ENCODE peak calls at places on chromosomes 5 and 9, in six cellular contexts. Z is PC-3; V is gastrocnemius medialis; G is fibroblast of the aortic adventitia; C is activated effector memory CD4-positive, alpha-beta T cell treated with Interleukin-2 at 50 U/mL for 16 hours; L is left colon. O is an unnamed sample.

GRCh38 chr5:18944771-18945170 is 1043.2 kb downstream of the CDH18 start:
- DNase-seq in V (no peak), L (no peak), C (no peak), Z (peak), G (no peak), O (no peak)

GRCh38 chr5:160774006-160774405 is 78.0 kb downstream of the ATP10B start:
- DNase-seq in G (no peak), V (no peak), C (no peak), Z (no peak), L (no peak), O (no peak)

GRCh38 chr5:135232958-135233357 is 166.1 kb downstream of the MACROH2A1 start:
- DNase-seq in G (no peak), Z (no peak), V (peak), L (no peak), C (no peak), O (peak)

GRCh38 chr5:137491121-137491520 is 8.0 kb downstream of the SPOCK1 start:
- DNase-seq in V (no peak), L (no peak), G (peak), Z (peak), C (no peak), O (peak)

GRCh38 chr9:38441347-38442085 is 17.3 kb upstream of the IGFBPL1 start:
- DNase-seq in L (no peak), V (no peak), Z (no peak), G (no peak), C (no peak), O (no peak)

GRCh38 chr5:172807766-172808311 is 26.2 kb upstream of the ERGIC1 start:
- DNase-seq in Z (no peak), C (no peak), L (no peak), G (no peak), V (no peak), O (no peak)

GRCh38 chr5:141512390-141513020 is 23.6 kb downstream of the PCDHGC5 start:
- DNase-seq in Z (peak), G (peak), V (peak), L (peak), C (peak), O (peak)

GRCh38 chr5:151092750-151093149 is 11.9 kb upstream of the TNIP1 start:
- DNase-seq in Z (peak), C (no peak), L (no peak), G (peak), V (peak), O (peak)

GRCh38 chr5:172385661-172386187 is 68.6 kb downstream of the SH3PXD2B start:
- DNase-seq in Z (no peak), C (no peak), G (peak), L (no peak), V (no peak), O (no peak)

GRCh38 chr5:140630296-140630695 is 2.7 kb downstream of the CD14 start:
- DNase-seq in C (no peak), V (no peak), G (no peak), L (no peak), Z (no peak), O (peak)

GRCh38 chr9:13461588-13461987 is 182.1 kb upstream of the MPDZ start:
- DNase-seq in L (no peak), V (no peak), Z (no peak), G (no peak), C (no peak), O (no peak)

GRCh38 chr5:138468966-138469539 is 3.8 kb downstream of the EGR1 start:
- DNase-seq in G (peak), C (no peak), Z (no peak), V (no peak), L (no peak), O (no peak)

GRCh38 chr5:61673007-61673735 is 341.1 kb downstream of the ZSWIM6 start:
- DNase-seq in G (peak), Z (peak), V (no peak), C (no peak), L (peak), O (peak)

GRCh38 chr9:113219972-113220371 is 1.1 kb downstream of the FKBP15 start:
- DNase-seq in C (no peak), Z (no peak), V (no peak), G (peak), L (no peak), O (peak)

GRCh38 chr5:173733831-173734491 is 117.5 kb upstream of the BOD1 start:
- DNase-seq in V (no peak), L (peak), C (no peak), Z (no peak), G (no peak), O (no peak)

O was measured in MCF 10A.